ENCODE peak calls at places on chromosomes 5 and 9, in five cellular contexts. O is OCI-LY7, R is spleen, J is ascending aorta, U is A549. D is an unnamed sample. For H3K9me3, the result is how much of the 10 kb centered on the place peaks cover.

GRCh38 chr9:36781532-36781931 is 208.8 kb downstream of the MELK start:
- DNase-seq in O (no peak), R (no peak), U (no peak), J (no peak), D (no peak)

GRCh38 chr9:77649109-77649812 is 1.1 kb upstream of the GNA14 start:
- DNase-seq in O (no peak), J (no peak), U (peak), R (no peak), D (no peak)

GRCh38 chr5:94759022-94759421 is 140.6 kb downstream of the SLF1 start:
- DNase-seq in R (no peak), O (no peak), U (no peak), J (no peak), D (no peak)

GRCh38 chr9:130017035-130017909 is 25.7 kb downstream of the FNBP1 start:
- DNase-seq in J (no peak), R (no peak), U (no peak), O (no peak), D (no peak)

GRCh38 chr5:111781200-111781599 is 24.2 kb upstream of the NREP start:
- DNase-seq in U (no peak), O (no peak), J (no peak), R (no peak), D (no peak)

GRCh38 chr9:134014946-134015345 is 10.3 kb upstream of the BRD3OS start:
- DNase-seq in R (no peak), J (no peak), U (no peak), O (no peak), D (no peak)

GRCh38 chr9:83431470-83432060 is 106.6 kb downstream of the FRMD3 start:
- DNase-seq in O (no peak), R (no peak), U (peak), J (no peak), D (no peak)

GRCh38 chr9:95611354-95611753 is 94.6 kb upstream of the PTCH1 start:
- DNase-seq in U (no peak), J (no peak), R (no peak), O (no peak), D (no peak)

GRCh38 chr5:113040672-113041071 is 64.1 kb downstream of the DCP2 start:
- DNase-seq in O (no peak), R (no peak), J (no peak), U (no peak), D (no peak)

GRCh38 chr9:3181049-3181953 is 337.4 kb upstream of the PUM3 start:
- DNase-seq in O (peak), R (no peak), U (peak), J (no peak), D (no peak)

GRCh38 chr5:153404747-153405146 is 85.7 kb upstream of the GRIA1 start:
- DNase-seq in U (no peak), O (no peak), R (peak), J (no peak), D (no peak)

GRCh38 chr5:51378415-51378777 is 4.9 kb upstream of the ISL1 start:
- DNase-seq in U (no peak), O (no peak), R (no peak), J (no peak), D (no peak)

GRCh38 chr9:4741365-4742031 is 496 bp upstream of the AK3 start:
- DNase-seq in O (peak), J (no peak), U (peak), R (no peak), D (no peak)

DNA sequence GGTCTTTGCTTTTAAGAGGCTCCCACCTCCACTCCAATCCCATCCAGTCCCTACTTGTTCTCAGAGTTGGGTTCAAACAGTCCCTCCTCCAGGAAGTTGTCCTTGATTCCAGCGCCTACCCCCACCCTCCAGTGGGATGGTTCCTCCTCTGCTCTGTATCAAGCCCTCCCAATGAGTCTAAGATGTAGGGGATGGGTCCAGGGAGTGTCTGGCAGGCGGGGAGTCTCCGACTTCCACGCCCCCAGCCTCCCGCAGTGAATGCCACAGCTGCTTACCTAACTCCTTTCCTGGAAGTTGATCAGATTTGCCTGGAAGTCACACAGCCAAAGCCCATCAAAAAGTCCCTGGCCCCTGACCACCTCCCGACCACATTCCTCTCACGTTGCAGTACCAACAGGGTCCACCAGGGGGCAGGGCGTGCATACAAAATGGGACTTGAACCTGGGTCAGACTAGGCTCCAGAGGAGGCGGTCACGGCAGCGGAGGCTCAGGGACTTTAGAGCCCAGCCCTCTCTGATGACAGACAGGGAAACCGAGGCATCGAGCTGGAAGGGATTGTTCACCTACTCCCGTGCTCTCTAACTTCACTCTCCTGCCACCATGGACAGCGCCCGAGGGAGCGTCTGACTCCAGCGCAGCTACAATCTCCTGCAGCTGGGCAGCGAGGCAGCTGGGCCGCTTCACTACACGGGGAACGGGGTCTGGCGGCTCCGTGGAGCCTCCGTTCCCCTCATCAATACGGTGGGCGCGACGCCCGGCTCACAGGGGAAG is 25.0 kb upstream of the TDRD7 start:
- DNase-seq in O (peak), R (peak), J (no peak), U (peak), D (peak)
- H3K9me3 ChIP-seq in O (under half), R (under half), J (under half), U (under half), D (under half)

GRCh38 chr9:135131488-135131887 is 44.0 kb downstream of the OLFM1 start:
- DNase-seq in U (no peak), O (no peak), R (no peak), J (no peak), D (no peak)
- H3K9me3 ChIP-seq in U (under half), O (under half), R (under half), J (under half), D (under half)

GRCh38 chr5:2190549-2190948 is 307.8 kb upstream of the IRX4 start:
- DNase-seq in J (no peak), U (no peak), R (no peak), O (no peak), D (no peak)
- H3K9me3 ChIP-seq in J (under half), U (under half), R (under half), O (under half), D (under half)

GRCh38 chr5:3222924-3223323 is 372.7 kb upstream of the IRX1 start:
- DNase-seq in J (no peak), U (no peak), R (no peak), O (no peak), D (no peak)

GRCh38 chr5:3220201-3220600 is 375.4 kb upstream of the IRX1 start:
- DNase-seq in O (no peak), J (no peak), R (no peak), U (no peak), D (no peak)

GRCh38 chr5:3218916-3219650 is 376.5 kb upstream of the IRX1 start:
- DNase-seq in U (no peak), J (no peak), R (peak), O (no peak), D (no peak)

GRCh38 chr5:3220638-3221288 is 374.9 kb upstream of the IRX1 start:
- DNase-seq in J (no peak), U (no peak), O (no peak), R (peak), D (no peak)

GRCh38 chr5:3221432-3221831 is 374.2 kb upstream of the IRX1 start:
- DNase-seq in U (no peak), O (no peak), R (no peak), J (no peak), D (no peak)
- H3K9me3 ChIP-seq in U (under half), O (under half), R (under half), J (under half), D (under half)

GRCh38 chr9:1170918-1171317 is 120.8 kb downstream of the DMRT2 start:
- DNase-seq in U (no peak), R (no peak), O (no peak), J (no peak), D (no peak)
- H3K9me3 ChIP-seq in U (under half), R (under half), O (under half), J (under half), D (under half)

DNA sequence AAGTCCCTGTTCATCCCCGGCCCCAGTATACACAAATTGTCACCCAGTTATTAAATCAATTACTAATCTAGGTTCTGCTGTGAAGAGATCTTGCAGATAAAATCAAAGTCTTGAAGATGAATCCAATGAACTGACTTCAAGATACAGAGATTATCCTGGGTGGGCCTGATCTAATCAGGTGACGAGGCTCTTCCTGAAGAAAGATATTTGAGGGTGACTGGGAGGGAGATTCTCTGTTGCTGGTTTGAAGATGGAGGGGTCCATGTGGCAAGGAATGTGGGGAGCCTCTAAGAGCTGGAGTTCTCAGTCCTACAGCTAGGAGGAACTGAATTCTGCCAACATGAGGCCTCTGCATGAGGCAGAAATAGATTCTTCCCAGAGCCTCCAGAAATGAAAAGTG is 36.1 kb upstream of the ICE1 start:
- DNase-seq in O (no peak), U (no peak), J (no peak), R (no peak), D (no peak)
- H3K9me3 ChIP-seq in O (under half), U (under half), J (under half), R (under half), D (under half)

DNA sequence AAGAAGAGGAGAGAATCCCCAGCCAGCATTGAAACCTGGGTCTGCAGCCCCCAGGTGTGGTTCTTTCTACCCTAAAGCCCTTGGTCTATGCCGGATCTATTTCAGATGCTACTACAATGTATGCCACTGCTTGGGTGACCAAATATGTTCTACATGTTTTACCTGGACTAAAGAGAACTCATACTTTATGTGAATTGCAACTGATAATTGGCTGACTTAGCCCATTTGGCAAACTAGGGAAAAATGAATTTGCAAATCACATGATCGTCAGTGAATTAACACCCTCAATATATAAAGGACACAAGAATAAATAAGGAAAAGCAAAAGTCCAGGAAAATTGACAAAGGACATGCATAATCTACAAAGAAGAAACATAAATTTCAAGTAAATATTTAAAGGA is 308.8 kb upstream of the IRX2 start:
- DNase-seq in U (no peak), O (no peak), J (no peak), R (no peak), D (no peak)
- H3K9me3 ChIP-seq in U (under half), O (under half), J (under half), R (under half), D (under half)

GRCh38 chr5:141434006-141434405 is 3.7 kb downstream of the PCDHGA12 start:
- DNase-seq in O (no peak), U (no peak), R (no peak), J (no peak), D (no peak)
- H3K9me3 ChIP-seq in O (under half), U (under half), R (half or more), J (half or more), D (under half)

DNA sequence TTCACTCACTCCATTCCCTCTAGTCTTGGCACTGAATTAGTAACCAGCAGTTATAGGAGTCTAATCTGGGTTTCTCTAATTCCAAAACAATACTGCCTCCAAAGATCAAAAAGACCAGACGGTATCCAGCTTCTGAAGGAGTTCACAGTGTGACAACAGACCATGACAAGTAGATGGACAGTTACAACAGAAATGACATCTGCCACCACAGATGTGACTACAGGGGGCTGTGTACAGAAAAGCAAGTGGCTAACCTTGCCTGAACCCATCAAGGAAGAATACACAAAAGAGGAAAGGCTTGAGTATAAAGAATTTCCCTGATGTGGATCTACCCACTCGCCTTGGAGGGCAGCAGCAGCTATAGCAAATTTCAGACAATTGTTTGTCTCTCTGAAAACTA is 112.4 kb downstream of the ACTL7B start:
- DNase-seq in U (no peak), O (no peak), J (no peak), R (no peak), D (no peak)
- H3K9me3 ChIP-seq in U (under half), O (under half), J (under half), R (under half), D (under half)

DNA sequence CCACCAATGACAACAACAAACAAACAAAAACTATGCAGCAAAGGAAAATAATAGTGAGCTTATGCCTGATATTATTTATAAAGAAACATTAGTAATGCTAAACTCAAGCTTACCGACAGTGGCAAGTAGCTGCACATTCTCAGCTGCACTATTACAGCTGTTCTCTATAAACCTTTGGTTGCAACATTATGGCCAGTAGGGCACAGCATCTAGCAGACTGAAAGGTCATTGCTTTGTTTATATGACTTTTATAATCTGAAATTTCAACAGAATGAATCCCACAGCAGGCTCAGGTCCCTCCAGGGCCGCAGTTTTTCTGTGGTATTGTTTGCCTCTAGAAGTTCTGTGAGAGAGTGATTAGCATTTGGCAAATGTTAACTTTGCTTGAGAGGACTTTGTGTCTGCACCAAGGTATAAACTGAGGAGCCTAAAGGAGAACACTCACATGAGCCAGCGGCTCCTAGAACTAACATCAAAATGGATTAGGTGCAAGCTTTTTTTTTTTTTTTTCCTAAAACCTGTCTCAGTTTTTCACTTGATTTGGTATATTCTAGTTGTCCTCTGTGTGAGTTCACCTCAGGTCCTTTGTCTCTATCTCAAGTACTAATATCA is 58.3 kb downstream of the IZUMO3 start:
- DNase-seq in J (no peak), O (no peak), R (no peak), U (no peak), D (no peak)
- H3K9me3 ChIP-seq in J (under half), O (under half), R (under half), U (under half), D (under half)